ENCODE peak calls at places on chromosomes 13 and 19, in nine cellular contexts. S, Z, Y, P, F, B, U, O and E are unnamed samples.

GRCh38 chr13:108115739-108116138 is 99.6 kb downstream of the LIG4 start:
- DNase-seq in S (no peak), Z (no peak), Y (no peak), P (no peak), F (no peak), B (no peak), U (no peak), O (no peak), E (no peak)

GRCh38 chr13:30020726-30021312 is 170.4 kb upstream of the UBL3 start:
- DNase-seq in S (no peak), Z (no peak), Y (no peak), P (no peak), F (no peak), B (no peak), U (no peak), O (no peak), E (no peak)

GRCh38 chr13:45055902-45056648 is 64.2 kb upstream of the GTF2F2 start:
- DNase-seq in S (no peak), Z (no peak), Y (no peak), P (no peak), F (peak; percentile 70), B (no peak), U (peak; percentile 32), O (no peak), E (peak; percentile 78)

GRCh38 chr13:90233933-90234672 is 1113.4 kb upstream of the MIR17HG start:
- DNase-seq in S (no peak), Z (no peak), Y (no peak), P (no peak), F (no peak), B (no peak), U (no peak), O (no peak), E (no peak)

GRCh38 chr19:8305798-8306197 is 2.4 kb downstream of the CD320 start:
- DNase-seq in S (no peak), Z (peak; percentile 5), Y (peak; percentile 2), P (no peak), F (no peak), B (no peak), U (no peak), O (no peak), E (no peak)

GRCh38 chr19:36121486-36122124 is 6.3 kb downstream of the TBCB start:
- DNase-seq in S (no peak), Z (no peak), Y (no peak), P (no peak), F (no peak), B (no peak), U (no peak), O (no peak), E (no peak)

GRCh38 chr13:113616991-113617749 is 32.6 kb downstream of the TFDP1 start:
- DNase-seq in S (no peak), Z (no peak), Y (no peak), P (peak; percentile 52), F (no peak), B (no peak), U (peak; percentile 92), O (peak; percentile 44), E (no peak)

GRCh38 chr13:106710267-106710666 is 142.3 kb upstream of the ARGLU1 start:
- DNase-seq in S (no peak), Z (no peak), Y (no peak), P (no peak), F (no peak), B (no peak), U (peak; percentile 9), O (no peak), E (peak; percentile 51)

GRCh38 chr13:41917641-41918040 is 43.3 kb downstream of the VWA8 start:
- DNase-seq in S (no peak), Z (no peak), Y (no peak), P (peak; percentile 53), F (no peak), B (no peak), U (peak; percentile 87), O (no peak), E (peak; percentile 74)

GRCh38 chr13:59533561-59534337 is 630.0 kb downstream of the DIAPH3 start:
- DNase-seq in S (no peak), Z (no peak), Y (no peak), P (peak; percentile 80), F (no peak), B (no peak), U (peak; percentile 60), O (no peak), E (peak; percentile 47)

GRCh38 chr19:41064974-41065569 is 23.2 kb upstream of the CYP2A13 start:
- DNase-seq in S (no peak), Z (no peak), Y (no peak), P (peak; percentile 25), F (peak; percentile 16), B (no peak), U (peak; percentile 59), O (no peak), E (peak; percentile 44)

GRCh38 chr19:33158365-33158764 is 26.5 kb downstream of the WDR88 start:
- DNase-seq in S (no peak), Z (no peak), Y (no peak), P (no peak), F (no peak), B (no peak), U (no peak), O (no peak), E (no peak)

GRCh38 chr19:4206818-4207484 is 22.4 kb upstream of the EBI3 start:
- DNase-seq in S (no peak), Z (no peak), Y (no peak), P (no peak), F (no peak), B (no peak), U (peak; percentile 71), O (no peak), E (peak; percentile 54)

GRCh38 chr13:107788464-107789165 is 426.7 kb downstream of the LIG4 start:
- DNase-seq in S (no peak), Z (no peak), Y (peak; percentile 88), P (no peak), F (no peak), B (no peak), U (no peak), O (no peak), E (no peak)

GRCh38 chr13:78102121-78102677 is 183.6 kb upstream of the EDNRB start:
- DNase-seq in S (peak; percentile 36), Z (peak; percentile 19), Y (no peak), P (peak; percentile 4), F (no peak), B (no peak), U (peak; percentile 64), O (no peak), E (peak; percentile 93)

GRCh38 chr19:42283248-42284065 is 14.4 kb downstream of the CIC start:
- DNase-seq in S (peak; percentile 96), Z (peak; percentile 96), Y (peak; percentile 98), P (peak; percentile 88), F (no peak), B (peak; percentile 97), U (peak; percentile 92), O (peak; percentile 98), E (peak; percentile 97)

GRCh38 chr19:42281175-42282035 is 12.4 kb downstream of the CIC start:
- DNase-seq in S (peak; percentile 75), Z (peak; percentile 71), Y (peak; percentile 70), P (no peak), F (no peak), B (no peak), U (peak; percentile 31), O (no peak), E (peak; percentile 22)

GRCh38 chr19:42282036-42282762 is 13.1 kb downstream of the CIC start:
- DNase-seq in S (no peak), Z (peak; percentile 28), Y (peak; percentile 20), P (no peak), F (no peak), B (no peak), U (peak; percentile 59), O (no peak), E (no peak)

GRCh38 chr19:42284066-42284501 is 15.0 kb downstream of the CIC start:
- DNase-seq in S (no peak), Z (peak; percentile 85), Y (peak; percentile 88), P (no peak), F (no peak), B (peak; percentile 85), U (peak; percentile 78), O (peak; percentile 87), E (peak; percentile 67)

GRCh38 chr19:42282810-42283247 is 13.8 kb downstream of the CIC start:
- DNase-seq in S (no peak), Z (no peak), Y (no peak), P (no peak), F (no peak), B (no peak), U (no peak), O (no peak), E (no peak)
- H3K4me3 ChIP-seq in S (peak overlapping the region; percentile 70), Z (no peak overlapping the region), Y (peak overlapping the region; percentile 51), P (no peak overlapping the region), F (peak overlapping the region; percentile 38), B (no peak overlapping the region), U (no peak overlapping the region), O (peak overlapping the region; percentile 71), E (peak overlapping the region; percentile 46)

DNA sequence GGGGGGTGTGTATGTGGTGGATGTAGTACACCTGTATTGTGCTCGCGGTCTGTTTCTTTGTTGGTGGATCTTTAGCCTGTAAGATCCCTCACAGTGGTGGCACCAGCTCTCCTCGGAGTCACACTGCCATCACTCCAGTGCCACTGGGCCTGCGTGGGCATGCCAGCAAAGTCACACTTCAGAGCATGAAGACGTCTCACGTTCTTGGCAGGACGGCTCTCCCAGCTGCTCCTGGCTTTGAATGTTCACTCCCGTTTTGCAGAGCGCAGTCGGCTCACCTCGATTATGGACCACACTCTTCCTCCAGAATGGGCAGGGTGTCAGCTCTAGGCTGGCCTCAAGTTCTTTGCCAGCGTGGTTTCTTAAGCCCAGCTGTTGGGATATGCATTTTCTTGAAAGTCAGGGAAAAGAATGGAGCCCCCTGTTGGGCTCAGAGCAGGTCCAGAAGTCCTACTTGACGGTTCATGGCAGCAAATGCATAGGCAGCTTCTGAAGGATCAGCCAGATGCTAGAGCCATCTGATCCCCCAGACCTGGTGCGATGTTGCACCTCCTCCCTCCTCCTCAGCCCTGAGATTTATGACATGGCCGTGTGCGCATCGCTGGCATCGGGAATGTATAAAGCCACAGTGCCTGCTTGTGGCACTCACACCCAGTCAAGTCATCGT is 40.4 kb upstream of the NPAS1 start:
- DNase-seq in S (no peak), Z (no peak), Y (no peak), P (no peak), F (no peak), B (no peak), U (no peak), O (no peak), E (no peak)
- TF ChIP-seq CTCF in S (no peak), Z (no peak), Y (no peak), P (peak; percentile 18), F (peak; percentile 8), B (no peak), U (peak; percentile 4), O (no peak), E (no peak)

DNA sequence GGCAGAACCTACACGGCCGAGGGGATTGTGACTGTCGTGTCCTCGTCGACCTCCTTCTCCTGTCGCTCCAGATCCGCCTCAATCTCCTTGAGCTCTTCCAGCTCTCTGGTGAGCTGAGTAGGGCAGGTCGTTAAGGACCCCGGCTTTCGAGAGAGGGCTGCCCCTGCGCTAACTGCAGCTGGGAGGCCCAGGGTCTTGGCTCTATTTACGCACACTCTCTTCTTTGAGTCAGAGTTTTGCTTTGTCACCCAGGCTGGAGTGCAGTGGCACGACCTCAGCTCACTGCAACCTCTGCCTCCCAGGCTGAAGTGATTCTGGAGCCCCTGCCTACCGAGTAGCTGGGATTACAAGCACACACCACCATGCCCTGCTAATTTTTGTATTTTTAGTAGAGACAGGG is 7.6 kb downstream of the SPC24 start:
- DNase-seq in S (no peak), Z (no peak), Y (no peak), P (no peak), F (no peak), B (no peak), U (no peak), O (no peak), E (no peak)
- H3K4me3 ChIP-seq in S (no peak overlapping the region), Z (no peak overlapping the region), Y (no peak overlapping the region), P (no peak overlapping the region), F (no peak overlapping the region), B (no peak overlapping the region), U (no peak overlapping the region), O (no peak overlapping the region), E (no peak overlapping the region)

GRCh38 chr19:49469828-49470614 is 4.0 kb upstream of the FLT3LG start:
- DNase-seq in S (no peak), Z (no peak), Y (no peak), P (no peak), F (no peak), B (no peak), U (no peak), O (peak; percentile 40), E (no peak)
- TF ChIP-seq CTCF in S (no peak), Z (no peak), Y (peak; percentile 21), P (peak; percentile 16), F (peak; percentile 22), B (no peak), U (peak; percentile 21), O (no peak), E (peak; percentile 12)